ENCODE peak calls at places on chromosome 12, in nine cellular contexts. O, R, P, E, U, F, S, C and A are unnamed samples.

GRCh38 chr12:49019435-49020317 is 1.1 kb upstream of the PRKAG1 start:
- DNase-seq in S (peak), C (no peak), E (peak), R (peak), U (peak), O (no peak), F (peak), P (peak), A (peak)

GRCh38 chr12:17592472-17592871 is 497.5 kb downstream of the RERGL start:
- DNase-seq in F (no peak), O (no peak), C (no peak), P (no peak), S (no peak), U (no peak), E (no peak), R (no peak), A (no peak)

GRCh38 chr12:122726056-122726558 is 4.5 kb downstream of the HCAR1 start:
- DNase-seq in S (no peak), P (no peak), F (no peak), R (no peak), O (no peak), E (no peak), C (no peak), U (peak), A (peak)

GRCh38 chr12:55585817-55586216 is 13.5 kb downstream of the OR2AP1 start:
- DNase-seq in E (no peak), C (no peak), R (no peak), O (no peak), P (no peak), U (no peak), S (no peak), F (no peak), A (no peak)

GRCh38 chr12:12486661-12487240 is 75.9 kb downstream of the DUSP16 start:
- DNase-seq in R (no peak), O (no peak), F (no peak), C (no peak), P (no peak), U (no peak), E (no peak), S (no peak), A (no peak)

GRCh38 chr12:47867496-47867941 is 37.3 kb downstream of the VDR start:
- DNase-seq in C (no peak), O (no peak), S (no peak), R (peak), U (peak), F (peak), P (peak), E (no peak), A (no peak)

GRCh38 chr12:17918013-17918412 is 172.0 kb downstream of the RERGL start:
- DNase-seq in U (peak), E (no peak), R (no peak), C (no peak), P (no peak), O (no peak), S (no peak), F (peak), A (no peak)

GRCh38 chr12:57552692-57553321 is 3.0 kb downstream of the KIF5A start:
- DNase-seq in C (no peak), R (peak), F (peak), P (peak), E (no peak), S (no peak), O (no peak), U (no peak), A (no peak)

GRCh38 chr12:292186-292585 is 29.6 kb upstream of the SLC6A13 start:
- DNase-seq in F (peak), S (no peak), U (peak), O (no peak), C (no peak), P (peak), E (no peak), R (peak), A (no peak)

GRCh38 chr12:28313631-28314030 is 123.4 kb downstream of the CCDC91 start:
- DNase-seq in C (no peak), P (peak), R (peak), F (peak), U (peak), S (no peak), E (no peak), O (no peak), A (peak)

GRCh38 chr12:54018608-54018984 is 9.6 kb upstream of the HOXC6 start:
- DNase-seq in C (no peak), R (no peak), P (no peak), O (no peak), E (no peak), S (no peak), F (no peak), U (no peak), A (no peak)

GRCh38 chr12:26891704-26892103 is 46.1 kb downstream of the INTS13 start:
- DNase-seq in O (no peak), C (no peak), E (no peak), P (no peak), R (no peak), U (no peak), S (no peak), F (no peak), A (no peak)

GRCh38 chr12:3496964-3497363 is 6.0 kb downstream of the PRMT8 start:
- DNase-seq in P (no peak), U (peak), O (no peak), E (no peak), R (no peak), S (no peak), C (no peak), F (no peak), A (peak)

GRCh38 chr12:32765906-32766305 is 10.2 kb upstream of the YARS2 start:
- DNase-seq in S (no peak), O (no peak), P (no peak), R (no peak), F (peak), E (no peak), C (no peak), U (no peak), A (no peak)

GRCh38 chr12:51721281-51721940 is 127.1 kb downstream of the FIGNL2 start:
- DNase-seq in E (peak), O (no peak), U (no peak), R (peak), F (peak), P (no peak), S (peak), C (peak), A (no peak)

GRCh38 chr12:78398750-78399149 is 465.8 kb upstream of the SYT1 start:
- DNase-seq in P (no peak), U (no peak), E (no peak), C (no peak), R (no peak), S (no peak), F (no peak), O (no peak), A (no peak)

GRCh38 chr12:132638541-132639408 is 20.2 kb downstream of the P2RX2 start:
- DNase-seq in O (no peak), P (peak), C (peak), S (no peak), E (no peak), U (peak), R (peak), F (peak), A (peak)

GRCh38 chr12:110933326-110933974 is 13.1 kb upstream of the MYL2 start:
- DNase-seq in F (no peak), R (no peak), P (no peak), S (no peak), E (no peak), C (no peak), U (no peak), O (no peak), A (no peak)

GRCh38 chr12:4909734-4910501 is at the start of gene KCNA1:
- DNase-seq in E (no peak), F (peak), P (no peak), C (no peak), R (no peak), O (no peak), U (no peak), S (no peak), A (no peak)

GRCh38 chr12:13404111-13404628 is 207.6 kb downstream of the EMP1 start:
- DNase-seq in O (no peak), U (no peak), F (no peak), R (no peak), C (no peak), P (no peak), S (no peak), E (no peak), A (no peak)

GRCh38 chr12:126684703-126685102 is 1582.3 kb upstream of the TMEM132C start:
- DNase-seq in E (no peak), C (no peak), S (no peak), R (no peak), F (no peak), U (no peak), P (no peak), O (no peak), A (no peak)

GRCh38 chr12:100348657-100349454 is 8.0 kb upstream of the SLC17A8 start:
- DNase-seq in R (peak), C (no peak), S (no peak), F (peak), E (no peak), O (no peak), P (peak), U (peak), A (no peak)

GRCh38 chr12:23217158-23217557 is 592.2 kb downstream of the ETNK1 start:
- DNase-seq in U (no peak), O (no peak), S (no peak), C (no peak), R (no peak), P (no peak), F (no peak), E (no peak), A (no peak)

GRCh38 chr12:49979061-49979586 is 6.4 kb downstream of the AQP6 start:
- DNase-seq in O (peak), U (no peak), F (no peak), P (no peak), R (no peak), C (no peak), E (no peak), S (no peak), A (no peak)

GRCh38 chr12:69633061-69633460 is 22.4 kb upstream of the LRRC10 start:
- DNase-seq in S (no peak), E (no peak), R (no peak), F (no peak), U (no peak), C (no peak), O (no peak), P (no peak), A (no peak)

DNA sequence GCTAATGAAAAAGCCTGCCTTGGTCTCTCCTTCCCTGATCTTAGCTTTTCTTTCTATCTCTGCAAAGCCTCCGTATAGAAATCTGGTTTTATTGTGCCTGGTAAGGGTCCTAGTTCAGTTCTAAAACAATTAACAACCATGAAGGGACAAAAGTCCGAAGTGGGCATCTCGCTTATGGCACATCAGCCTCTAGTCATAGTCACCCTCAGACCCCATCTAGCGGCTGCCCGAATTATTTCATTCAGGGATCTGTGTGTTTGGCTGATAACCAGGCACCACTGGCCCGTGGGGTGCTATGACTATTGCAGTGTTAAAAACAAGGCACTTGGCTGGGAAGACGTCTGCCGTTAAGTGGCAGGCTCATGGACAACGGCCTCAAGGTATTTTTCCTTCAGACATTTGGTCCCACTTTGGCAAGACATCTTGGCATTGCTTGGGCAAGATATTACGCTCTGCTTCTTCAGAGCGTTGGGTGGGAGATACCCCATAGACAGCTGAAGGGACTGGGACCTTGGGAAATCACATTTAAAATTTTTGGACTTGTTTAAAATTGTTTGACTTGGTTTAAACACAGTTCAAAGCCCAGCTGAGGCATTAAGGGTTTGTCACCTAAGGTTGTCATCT is 87.1 kb downstream of the SINHCAF start:
- DNase-seq in S (no peak), R (peak), C (peak), U (peak), P (peak), F (peak), E (peak), O (peak), A (peak)
- TF ChIP-seq CTCF in S (peak), R (peak), C (peak), U (peak), P (peak), F (peak), E (peak), O (peak), A (peak)

GRCh38 chr12:96412431-96412830 is 12.2 kb upstream of the CDK17 start:
- DNase-seq in R (no peak), U (no peak), E (no peak), O (no peak), C (no peak), P (no peak), F (no peak), S (no peak), A (no peak)
- TF ChIP-seq CTCF in R (no peak), U (no peak), E (no peak), O (no peak), C (no peak), P (no peak), F (no peak), S (no peak), A (no peak)

GRCh38 chr12:67789266-67789665 is 140.7 kb downstream of the DYRK2 start:
- DNase-seq in C (no peak), E (no peak), P (no peak), U (no peak), S (no peak), R (no peak), O (no peak), F (no peak), A (no peak)
- TF ChIP-seq CTCF in C (no peak), E (no peak), P (no peak), U (no peak), S (no peak), R (no peak), O (no peak), F (no peak), A (no peak)

GRCh38 chr12:20377750-20378149 is 9.4 kb downstream of the PDE3A start:
- DNase-seq in S (no peak), O (no peak), P (no peak), U (no peak), R (no peak), C (no peak), E (no peak), F (no peak), A (no peak)

GRCh38 chr12:20382117-20382516 is 13.8 kb downstream of the PDE3A start:
- DNase-seq in R (no peak), U (no peak), E (no peak), C (no peak), F (no peak), P (no peak), S (no peak), O (no peak), A (no peak)

DNA sequence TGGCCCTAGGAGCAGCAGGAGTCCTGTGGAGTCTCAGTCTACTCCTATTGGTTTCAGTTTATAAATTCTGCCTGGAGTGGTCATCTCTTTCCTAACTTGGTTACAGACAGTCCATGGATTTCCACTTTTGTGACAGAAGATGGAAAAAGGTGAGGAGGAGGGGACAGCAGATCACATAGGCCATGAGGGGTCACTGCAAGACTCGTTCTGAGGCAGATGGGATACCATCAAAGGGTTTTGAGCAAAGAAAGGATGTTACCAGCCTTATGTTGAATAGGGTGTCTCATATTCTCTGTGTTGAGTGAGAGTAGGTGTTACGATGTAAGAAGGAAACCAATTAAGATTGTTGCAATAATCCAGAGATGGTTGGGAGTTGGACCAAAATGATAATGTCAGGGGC is 15.3 kb downstream of the PDE3A start:
- DNase-seq in C (no peak), R (no peak), E (no peak), S (no peak), F (no peak), P (no peak), U (no peak), O (no peak), A (no peak)
- TF ChIP-seq CTCF in C (no peak), R (no peak), E (no peak), S (no peak), F (no peak), P (no peak), U (no peak), O (no peak), A (no peak)